ENCODE peak calls at places on chromosomes 16 and 17, in four cellular contexts. C, L, E and P are unnamed samples.

GRCh38 chr16:11295672-11296071 is 14.5 kb upstream of the PRM1 start:
- DNase-seq in C (no peak), E (no peak), L (no peak), P (no peak)

GRCh38 chr16:58843675-58844074 is 109.6 kb upstream of the GOT2 start:
- DNase-seq in C (no peak), E (no peak), L (peak), P (peak)

GRCh38 chr16:20903116-20903888 is 2.7 kb downstream of the LYRM1 start:
- DNase-seq in E (no peak), L (no peak), C (no peak), P (no peak)

GRCh38 chr16:23424292-23424958 is 28.6 kb downstream of the COG7 start:
- DNase-seq in E (no peak), C (no peak), L (no peak), P (peak)

GRCh38 chr16:66420396-66420795 is 6.7 kb upstream of the BEAN1 start:
- DNase-seq in E (no peak), C (no peak), L (no peak), P (no peak)

GRCh38 chr16:46562979-46563378 is 58.2 kb downstream of the SHCBP1 start:
- DNase-seq in E (no peak), C (no peak), L (no peak), P (no peak)

GRCh38 chr17:77893144-77894044 is 65.1 kb upstream of the TNRC6C start:
- DNase-seq in L (no peak), C (no peak), E (no peak), P (no peak)

GRCh38 chr17:72591500-72592241 is 470.9 kb downstream of the SOX9 start:
- DNase-seq in L (no peak), C (peak), E (no peak), P (peak)

GRCh38 chr17:30336369-30337171 is 2.7 kb upstream of the TMIGD1 start:
- DNase-seq in C (no peak), E (no peak), L (peak), P (peak)